ENCODE peak calls at places on chromosomes 1 and 21, in four cellular contexts. S is HT1080; F is stimulated activated CD8-positive, alpha-beta memory T cell treated with anti-CD3 and anti-CD28 coated beads, Interleukin-4, amount 100 ng/mL, for 4 hours; Z is progenitor cell of endocrine pancreas. L is an unnamed sample.

GRCh38 chr1:60173006-60173405 is 99.4 kb upstream of the C1orf87 start:
- DNase-seq in S (no peak), F (no peak), Z (no peak), L (no peak)

GRCh38 chr1:175129182-175129581 is 61.5 kb downstream of the TNN start:
- DNase-seq in S (no peak), F (no peak), Z (no peak), L (no peak)

GRCh38 chr1:235802901-235803423 is 63.7 kb downstream of the LYST start:
- DNase-seq in S (no peak), F (no peak), Z (no peak), L (no peak)

GRCh38 chr1:67300561-67300960 is 7.1 kb upstream of the IL12RB2 start:
- DNase-seq in S (no peak), F (no peak), Z (no peak), L (no peak)

GRCh38 chr1:230408971-230409370 is 17.2 kb downstream of the PGBD5 start:
- DNase-seq in S (no peak), F (no peak), Z (no peak), L (no peak)

GRCh38 chr1:43171876-43172531 is at the start of the genes CFAP57 and EBNA1BP2:
- DNase-seq in S (peak; percentile 90), F (peak; percentile 85), Z (peak; percentile 63), L (peak; percentile 85)

GRCh38 chr21:45560106-45561021 is 18.1 kb upstream of the SLC19A1 start:
- DNase-seq in S (no peak), F (no peak), Z (no peak), L (no peak)

GRCh38 chr21:39799178-39799577 is 54.2 kb downstream of the IGSF5 start:
- DNase-seq in S (no peak), F (no peak), Z (no peak), L (no peak)

GRCh38 chr1:37423810-37424209 is 50.6 kb upstream of the ZC3H12A start:
- DNase-seq in S (peak; percentile 88), F (no peak), Z (no peak), L (no peak)

GRCh38 chr1:12185036-12185435 is 18.2 kb downstream of the TNFRSF1B start:
- DNase-seq in S (no peak), F (no peak), Z (no peak), L (no peak)

GRCh38 chr1:113242481-113242880 is 147.8 kb upstream of the MAGI3 start:
- DNase-seq in S (no peak), F (no peak), Z (no peak), L (no peak)

GRCh38 chr1:56411484-56412180 is 167.7 kb downstream of the PLPP3 start:
- DNase-seq in S (no peak), F (no peak), Z (no peak), L (no peak)

GRCh38 chr1:116537439-116537838 is 33.4 kb downstream of the CD58 start:
- DNase-seq in S (no peak), F (no peak), Z (no peak), L (no peak)

GRCh38 chr1:6515771-6516170 is 24.3 kb upstream of the PLEKHG5 start:
- DNase-seq in S (peak; percentile 28), F (no peak), Z (no peak), L (peak; percentile 16)

GRCh38 chr1:45221716-45222115 is 15.3 kb upstream of the ZSWIM5 start:
- DNase-seq in S (peak; percentile 13), F (no peak), Z (no peak), L (no peak)

GRCh38 chr1:35883681-35884155 is 709 bp downstream of the AGO1 start:
- DNase-seq in S (no peak), F (peak; percentile 22), Z (peak; percentile 68), L (no peak)

GRCh38 chr21:43778469-43779335 is 2.6 kb upstream of the CSTB start:
- DNase-seq in S (peak; percentile 21), F (no peak), Z (no peak), L (no peak)